ENCODE peak calls at places on chromosomes 1 and 21, in eight cellular contexts. N, I, L, S, O, V, Z and W are unnamed samples.

GRCh38 chr1:21574464-21575151 is 65.4 kb downstream of the ALPL start:
- DNase-seq in I (no peak), N (peak; percentile 46), V (peak; percentile 84), Z (no peak), L (peak; percentile 85), S (no peak), O (peak; percentile 84), W (no peak)

GRCh38 chr1:77371396-77371795 is 89.6 kb downstream of the AK5 start:
- DNase-seq in I (no peak), L (no peak), N (no peak), S (no peak), V (no peak), O (no peak), Z (no peak), W (no peak)

GRCh38 chr1:1421147-1421906 is at the start of gene ANKRD65:
- DNase-seq in L (no peak), O (no peak), I (no peak), V (peak; percentile 60), N (no peak), Z (no peak), S (no peak), W (no peak)

GRCh38 chr1:162310337-162310736 is 66.3 kb downstream of the SPATA46 start:
- DNase-seq in Z (no peak), O (no peak), L (peak; percentile 43), I (no peak), V (no peak), S (no peak), N (no peak), W (no peak)

GRCh38 chr1:202133016-202133415 is 10.3 kb downstream of the GPR37L1 start:
- DNase-seq in Z (no peak), I (no peak), O (no peak), V (peak; percentile 66), L (no peak), N (no peak), S (no peak), W (no peak)

GRCh38 chr1:50415235-50416149 is 7.8 kb downstream of the DMRTA2 start:
- DNase-seq in Z (no peak), S (no peak), I (no peak), O (no peak), N (no peak), V (no peak), L (no peak), W (no peak)

GRCh38 chr1:205630241-205630640 is 1.6 kb downstream of the ELK4 start:
- DNase-seq in N (no peak), Z (peak; percentile 15), S (no peak), V (no peak), L (peak; percentile 64), O (no peak), I (no peak), W (no peak)

GRCh38 chr21:29175408-29176147 is 45.1 kb downstream of the MAP3K7CL start:
- DNase-seq in N (no peak), L (peak; percentile 53), V (no peak), I (no peak), S (no peak), O (no peak), Z (no peak), W (no peak)

GRCh38 chr1:87730274-87731222 is 401.9 kb downstream of the LMO4 start:
- DNase-seq in L (no peak), I (no peak), O (no peak), Z (no peak), S (no peak), V (no peak), N (no peak), W (no peak)

GRCh38 chr1:216054593-216054992 is 368.7 kb downstream of the USH2A start:
- DNase-seq in O (no peak), V (no peak), S (no peak), N (no peak), Z (no peak), I (no peak), L (no peak), W (no peak)

GRCh38 chr1:227424948-227425347 is 106.7 kb upstream of the CDC42BPA start:
- DNase-seq in Z (no peak), S (no peak), I (no peak), L (no peak), N (no peak), V (no peak), O (no peak), W (no peak)

GRCh38 chr1:88036345-88036999 is 647.6 kb upstream of the PKN2 start:
- DNase-seq in O (no peak), Z (no peak), V (peak; percentile 56), N (no peak), S (no peak), I (no peak), L (no peak), W (no peak)

GRCh38 chr1:196114193-196114592 is 494.0 kb downstream of the KCNT2 start:
- DNase-seq in Z (no peak), V (no peak), O (no peak), S (no peak), N (peak; percentile 9), I (no peak), L (no peak), W (no peak)

GRCh38 chr1:46317323-46317722 is 13.8 kb downstream of the UQCRH start:
- DNase-seq in L (no peak), S (no peak), Z (no peak), V (no peak), O (no peak), N (no peak), I (no peak), W (no peak)

GRCh38 chr1:53308512-53308911 is 19.4 kb downstream of the LRP8 start:
- DNase-seq in Z (no peak), I (no peak), N (no peak), V (no peak), O (no peak), L (no peak), S (no peak), W (no peak)

GRCh38 chr1:160061376-160062100 is 8.4 kb downstream of the KCNJ10 start:
- DNase-seq in O (no peak), L (no peak), S (no peak), N (no peak), V (peak; percentile 71), Z (no peak), I (no peak), W (no peak)

GRCh38 chr1:109432336-109432735 is 6.1 kb upstream of the PSMA5 start:
- DNase-seq in I (no peak), N (no peak), V (no peak), O (no peak), Z (no peak), S (no peak), L (no peak), W (no peak)

GRCh38 chr1:203464226-203464625 is 11.4 kb upstream of the PRELP start:
- DNase-seq in O (no peak), V (no peak), L (no peak), S (no peak), I (no peak), Z (no peak), N (no peak), W (no peak)

GRCh38 chr1:210259496-210259895 is 26.9 kb downstream of the SERTAD4 start:
- DNase-seq in S (no peak), V (no peak), N (no peak), I (no peak), L (peak; percentile 88), Z (no peak), O (no peak), W (no peak)

GRCh38 chr1:215793210-215793609 is 226.1 kb downstream of the KCTD3 start:
- DNase-seq in V (no peak), L (peak; percentile 51), Z (no peak), O (no peak), N (peak; percentile 72), I (no peak), S (no peak), W (no peak)

GRCh38 chr1:229114315-229114714 is 156.6 kb upstream of the RAB4A start:
- DNase-seq in V (no peak), N (no peak), S (peak; percentile 73), Z (no peak), O (no peak), L (no peak), I (no peak), W (no peak)

DNA sequence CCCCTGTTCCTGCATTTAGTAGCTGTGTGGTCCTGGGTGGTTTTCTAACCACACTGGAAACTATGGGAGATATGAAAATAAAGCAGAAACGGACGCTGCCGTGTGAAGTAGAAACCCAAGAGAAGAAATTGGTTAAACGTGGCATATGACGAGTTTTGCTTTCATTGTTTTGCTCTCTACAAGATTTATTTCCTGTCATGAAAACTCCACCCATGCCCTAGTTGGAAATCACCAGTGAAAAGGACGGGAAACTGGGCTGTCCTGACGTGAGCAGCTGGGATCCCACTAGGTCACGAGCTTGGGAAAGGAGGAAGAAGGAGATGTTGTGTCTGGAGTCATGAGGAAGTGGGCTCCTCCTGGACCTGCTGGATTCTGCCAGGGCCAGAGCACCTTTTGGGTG is 120.8 kb upstream of the GADD45A start:
- DNase-seq in S (no peak), L (no peak), V (no peak), Z (no peak), I (no peak), O (peak; percentile 73), N (no peak), W (no peak)
- H3K4me3 ChIP-seq in S (no peak overlapping the region), L (no peak overlapping the region), V (no peak overlapping the region), Z (no peak overlapping the region), I (no peak overlapping the region), O (no peak overlapping the region), N (no peak overlapping the region), W (no peak overlapping the region)

DNA sequence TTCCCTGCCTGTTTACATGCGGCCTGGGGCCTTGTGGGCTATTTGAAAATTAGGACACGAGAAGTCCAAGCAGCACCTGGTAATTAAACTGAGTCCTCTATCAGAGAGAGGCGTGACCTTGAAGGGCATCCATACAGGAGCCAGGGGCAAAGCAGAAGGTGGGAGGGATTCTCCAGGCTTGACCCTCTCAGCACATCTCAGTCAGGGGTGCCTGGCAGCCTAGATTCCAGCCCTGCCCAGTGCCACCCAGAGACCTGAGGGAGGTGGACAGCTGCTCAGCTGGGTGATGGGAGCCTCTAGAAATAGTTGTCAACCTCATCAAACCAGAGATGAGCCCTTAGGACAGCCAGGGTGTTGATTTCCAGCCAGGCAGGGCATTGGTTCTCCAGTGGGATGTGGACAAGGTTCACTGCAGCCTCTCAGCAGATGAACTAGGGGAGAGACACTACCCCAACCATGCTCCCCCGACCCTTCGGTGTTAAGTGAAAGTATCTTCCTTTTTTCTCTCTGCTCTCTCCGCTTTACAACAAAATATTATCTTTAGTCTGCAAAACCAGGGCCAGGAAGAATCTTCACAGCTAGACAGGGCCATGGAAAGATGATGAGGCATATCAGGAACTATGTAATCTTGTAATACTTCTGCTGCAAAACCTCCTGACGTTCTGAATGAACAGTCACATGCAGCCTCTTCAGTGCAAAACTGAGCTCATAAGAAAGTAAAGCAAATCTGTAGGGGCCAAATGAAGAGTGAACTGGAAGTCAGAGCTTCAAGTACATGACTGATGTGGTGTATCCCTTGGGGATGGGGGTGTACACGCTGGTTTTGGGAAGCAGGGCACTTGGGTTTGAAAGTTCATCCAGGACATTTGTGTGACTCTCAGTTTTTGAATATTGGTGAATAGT is 35.9 kb upstream of the ATP5PO start:
- DNase-seq in L (peak; percentile 35), O (no peak), N (no peak), V (no peak), Z (peak; percentile 18), S (no peak), I (no peak), W (no peak)
- H3K4me3 ChIP-seq in L (no peak overlapping the region), O (no peak overlapping the region), N (no peak overlapping the region), V (no peak overlapping the region), Z (no peak overlapping the region), S (no peak overlapping the region), I (no peak overlapping the region), W (no peak overlapping the region)

GRCh38 chr1:164611754-164612642 is 53.0 kb downstream of the PBX1 start:
- DNase-seq in O (peak; percentile 33), L (peak; percentile 89), V (no peak), I (no peak), N (peak; percentile 58), Z (no peak), S (peak; percentile 67), W (no peak)
- H3K4me3 ChIP-seq in O (no peak overlapping the region), L (no peak overlapping the region), V (no peak overlapping the region), I (peak overlapping the region; percentile 23), N (no peak overlapping the region), Z (no peak overlapping the region), S (no peak overlapping the region), W (no peak overlapping the region)

GRCh38 chr1:31785947-31786290 is 21.8 kb upstream of the ADGRB2 start:
- DNase-seq in O (no peak), Z (no peak), N (no peak), V (peak; percentile 31), S (no peak), I (no peak), L (no peak), W (no peak)
- H3K4me3 ChIP-seq in O (no peak overlapping the region), Z (no peak overlapping the region), N (no peak overlapping the region), V (no peak overlapping the region), S (no peak overlapping the region), I (no peak overlapping the region), L (no peak overlapping the region), W (no peak overlapping the region)